ENCODE peak calls at places on chromosomes 3 and 15, in ten cellular contexts. A, Y, G, Z, U, V, E, F, H and K are unnamed samples.

GRCh38 chr3:172268896-172269295 is 179.4 kb downstream of the GHSR start:
- DNase-seq in V (no peak), Y (no peak), U (no peak), G (no peak), E (no peak), Z (peak; percentile 56), A (no peak), F (no peak), H (no peak), K (no peak)

GRCh38 chr3:144127700-144128099 is 156.1 kb downstream of the DIPK2A start:
- DNase-seq in V (no peak), Y (no peak), Z (no peak), A (no peak), E (no peak), U (no peak), H (no peak), F (no peak), G (peak; percentile 6), K (peak; percentile 93)

GRCh38 chr3:159234306-159234705 is 432.5 kb downstream of the MFSD1 start:
- DNase-seq in V (peak; percentile 57), F (no peak), A (no peak), G (no peak), E (no peak), Z (peak; percentile 29), U (no peak), Y (no peak), H (no peak), K (no peak)

GRCh38 chr15:57890878-57891277 is 174.6 kb downstream of the ALDH1A2 start:
- DNase-seq in Y (no peak), U (no peak), V (no peak), H (no peak), A (no peak), Z (no peak), F (no peak), E (no peak), G (no peak), K (no peak)

GRCh38 chr3:32401541-32402052 is 9.9 kb downstream of the CMTM7 start:
- DNase-seq in U (peak; percentile 65), A (peak; percentile 90), Y (peak; percentile 87), E (peak; percentile 94), H (peak; percentile 64), F (peak; percentile 80), V (peak; percentile 81), Z (peak; percentile 74), G (peak; percentile 49), K (peak; percentile 59)

GRCh38 chr3:32487781-32488526 is 14.7 kb downstream of the CMTM6 start:
- DNase-seq in Z (peak; percentile 44), V (no peak), E (no peak), G (no peak), A (no peak), Y (no peak), F (no peak), U (no peak), H (no peak), K (no peak)

GRCh38 chr3:170257145-170257544 is 34.9 kb downstream of the PRKCI start:
- DNase-seq in G (no peak), H (no peak), V (no peak), Z (no peak), U (peak; percentile 26), Y (no peak), A (no peak), F (no peak), E (no peak), K (no peak)

GRCh38 chr3:174937488-174937887 is 78.4 kb downstream of the NAALADL2 start:
- DNase-seq in U (no peak), F (no peak), Z (peak; percentile 59), G (no peak), V (peak; percentile 48), H (no peak), Y (no peak), E (no peak), A (no peak), K (peak; percentile 44)

GRCh38 chr3:188473591-188474288 is 319.8 kb downstream of the LPP start:
- DNase-seq in E (no peak), F (no peak), H (no peak), G (no peak), U (no peak), Z (no peak), A (no peak), Y (no peak), V (no peak), K (no peak)

GRCh38 chr15:98815207-98815606 is 166.9 kb downstream of the IGF1R start:
- DNase-seq in V (no peak), G (no peak), H (no peak), F (no peak), U (no peak), Z (no peak), Y (no peak), E (no peak), A (no peak), K (no peak)

GRCh38 chr3:177362646-177363045 is 165.4 kb upstream of the TBL1XR1 start:
- DNase-seq in Y (no peak), A (no peak), Z (no peak), H (no peak), E (no peak), F (no peak), V (no peak), U (no peak), G (no peak), K (no peak)

DNA sequence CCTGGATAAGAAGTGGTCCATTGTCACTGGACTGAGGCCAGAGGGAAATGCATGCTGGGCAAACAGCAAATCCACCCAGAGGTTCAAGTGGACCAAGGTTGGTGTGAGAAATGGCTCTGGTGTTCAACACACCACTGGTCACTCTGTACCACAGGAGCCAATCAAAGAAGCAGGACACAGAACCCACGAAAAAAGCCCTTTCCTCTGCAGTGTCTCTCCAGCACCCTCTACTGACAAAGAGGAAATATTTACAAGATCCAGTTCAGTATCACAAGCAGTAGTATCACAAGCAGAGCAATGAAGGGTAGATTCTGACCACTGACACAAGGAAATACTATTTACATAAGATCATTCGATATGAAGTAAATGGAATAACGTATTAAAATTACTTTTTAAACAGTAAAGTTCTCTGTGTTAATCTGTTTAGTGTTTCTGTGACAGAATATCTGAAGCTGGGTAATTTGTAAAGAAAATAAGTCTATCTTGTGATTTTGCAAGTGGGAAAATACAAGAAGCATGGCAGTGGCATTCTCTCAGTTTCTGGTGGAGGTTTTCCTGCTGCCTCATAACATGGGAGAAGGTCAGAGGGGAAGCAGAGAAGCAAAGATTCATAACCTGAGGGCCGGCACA is 390.7 kb downstream of the EFHB start:
- DNase-seq in G (peak; percentile 44), E (no peak), V (no peak), H (peak; percentile 35), A (no peak), Z (peak; percentile 0), Y (peak; percentile 4), F (no peak), U (peak; percentile 18), K (peak; percentile 32)
- TF ChIP-seq CTCF in G (no peak), E (peak; percentile 61), V (peak; percentile 18), H (peak; percentile 47), A (peak; percentile 53), Z (no peak), Y (peak; percentile 44), F (peak; percentile 35), U (peak; percentile 74), K (peak; percentile 65)

GRCh38 chr3:16315623-16316022 is 50.6 kb downstream of the OXNAD1 start:
- DNase-seq in V (no peak), Z (no peak), F (no peak), G (no peak), E (no peak), Y (no peak), A (no peak), H (no peak), U (no peak), K (no peak)
- TF ChIP-seq CTCF in V (no peak), Z (no peak), F (no peak), G (no peak), E (no peak), Y (no peak), A (no peak), H (no peak), U (no peak), K (no peak)

DNA sequence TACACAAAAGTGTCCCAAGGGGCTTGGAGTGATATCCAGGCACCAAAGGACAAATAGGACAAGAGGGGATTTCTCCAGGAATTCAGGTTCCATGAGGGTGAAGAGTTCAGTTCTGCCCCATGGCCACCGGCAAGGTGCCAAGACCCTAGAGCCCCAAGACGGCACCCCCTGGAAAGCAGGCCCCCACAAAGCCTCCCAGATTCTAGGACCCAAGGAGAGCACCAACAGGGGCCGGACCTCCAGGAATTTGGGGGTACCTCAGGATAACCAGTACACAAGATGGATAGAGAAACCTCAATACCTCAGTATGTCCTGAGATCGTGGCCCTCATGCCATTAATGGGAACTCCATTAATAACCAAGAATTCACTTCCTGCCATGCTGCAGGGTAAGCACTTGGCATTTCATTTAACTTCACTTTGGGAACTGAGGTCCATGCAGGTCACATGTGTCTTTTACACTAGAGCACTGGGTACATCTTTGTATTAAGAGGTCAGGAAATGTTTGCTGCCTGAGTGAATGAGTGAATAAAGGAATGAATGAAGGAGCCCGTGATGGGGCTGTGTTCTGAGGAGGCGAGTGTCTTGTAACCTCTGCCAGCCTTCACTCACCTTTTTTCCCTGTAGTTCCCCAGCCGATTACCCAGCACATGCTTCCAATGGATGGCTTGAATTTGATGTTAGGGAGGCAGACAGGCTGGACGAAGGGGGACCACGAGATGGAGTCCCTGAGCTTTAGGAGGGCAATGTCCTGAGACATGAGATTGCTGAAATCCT is 15.5 kb upstream of the PRSS50 start:
- DNase-seq in H (peak; percentile 16), E (no peak), V (no peak), U (no peak), G (no peak), Z (peak; percentile 34), Y (no peak), F (no peak), A (no peak), K (peak; percentile 12)
- TF ChIP-seq CTCF in H (no peak), E (no peak), V (peak; percentile 28), U (no peak), G (peak; percentile 40), Z (peak; percentile 33), Y (no peak), F (no peak), A (no peak), K (no peak)

DNA sequence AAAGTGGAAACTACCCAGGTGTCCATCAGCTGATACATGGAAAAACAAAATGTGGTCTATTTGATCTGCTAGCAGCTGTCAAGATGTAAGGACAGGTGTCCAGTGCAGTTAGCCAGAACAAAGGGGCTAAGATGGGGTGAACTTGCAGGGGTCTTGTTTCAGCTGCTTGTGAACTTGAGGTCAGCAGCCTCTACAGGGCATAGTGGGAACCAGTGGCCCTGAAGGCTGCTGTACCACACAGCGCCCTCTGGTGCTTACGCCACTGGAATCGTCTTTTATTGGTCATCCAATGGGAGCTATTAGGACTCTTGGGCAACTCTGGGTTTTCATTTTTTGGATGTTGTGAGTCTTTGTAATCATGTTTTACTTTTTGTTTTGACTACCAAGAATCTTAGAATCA is 62.2 kb upstream of the CTSH start:
- DNase-seq in A (no peak), G (peak; percentile 82), U (no peak), F (peak; percentile 51), Z (peak; percentile 55), Y (peak; percentile 82), H (peak; percentile 77), V (peak; percentile 24), E (peak; percentile 78), K (peak; percentile 52)
- TF ChIP-seq CTCF in A (peak; percentile 56), G (peak; percentile 68), U (peak; percentile 62), F (no peak), Z (peak; percentile 41), Y (peak; percentile 49), H (peak; percentile 66), V (peak; percentile 49), E (peak; percentile 67), K (peak; percentile 86)